ENCODE peak calls at places on chromosome 17, in five cellular contexts. U, V, W, C and S are unnamed samples.

GRCh38 chr17:37576281-37576680 is 32.9 kb downstream of the SYNRG start:
- DNase-seq in U (no peak), V (no peak), W (no peak), C (no peak), S (peak)

GRCh38 chr17:3965123-3965800 is 1.0 kb upstream of the ATP2A3 start:
- DNase-seq in U (peak), V (peak), W (peak), C (peak), S (peak)

GRCh38 chr17:56441331-56441730 is 152.2 kb upstream of the NOG start:
- DNase-seq in U (no peak), V (no peak), W (no peak), C (peak), S (peak)

GRCh38 chr17:4616456-4616855 is 25.0 kb downstream of the ALOX15 start:
- DNase-seq in U (no peak), V (no peak), W (no peak), C (no peak), S (no peak)

GRCh38 chr17:65029605-65030308 is 26.8 kb downstream of the GNA13 start:
- DNase-seq in U (no peak), V (no peak), W (no peak), C (no peak), S (no peak)

GRCh38 chr17:35088647-35088910 is 25.1 kb upstream of the RFFL start:
- DNase-seq in U (no peak), V (no peak), W (no peak), C (no peak), S (no peak)

GRCh38 chr17:78258323-78259229 is 27.1 kb downstream of the TMEM235 start:
- DNase-seq in U (no peak), V (peak), W (peak), C (peak), S (no peak)

GRCh38 chr17:32854834-32855389 is 22.0 kb downstream of the MYO1D start:
- DNase-seq in U (no peak), V (no peak), W (no peak), C (no peak), S (no peak)

GRCh38 chr17:58626905-58627304 is 64.9 kb downstream of the TEX14 start:
- DNase-seq in U (no peak), V (no peak), W (no peak), C (no peak), S (no peak)

GRCh38 chr17:34886831-34887230 is 74.4 kb downstream of the CCT6B start:
- DNase-seq in U (no peak), V (no peak), W (no peak), C (no peak), S (no peak)

GRCh38 chr17:55351027-55351625 is 70.5 kb downstream of the MMD start:
- DNase-seq in U (no peak), V (no peak), W (no peak), C (no peak), S (no peak)

GRCh38 chr17:65447823-65448222 is 113.6 kb downstream of the AXIN2 start:
- DNase-seq in U (no peak), V (no peak), W (no peak), C (no peak), S (no peak)

GRCh38 chr17:77696151-77696719 is 262.3 kb upstream of the TNRC6C start:
- DNase-seq in U (no peak), V (no peak), W (no peak), C (no peak), S (no peak)

GRCh38 chr17:28898261-28898955 is 875 bp upstream of the FLOT2 start:
- DNase-seq in U (no peak), V (no peak), W (no peak), C (no peak), S (no peak)

GRCh38 chr17:27475070-27475673 is 18.9 kb downstream of the KSR1 start:
- DNase-seq in U (no peak), V (no peak), W (no peak), C (no peak), S (no peak)

GRCh38 chr17:81664051-81664470 is 2.3 kb downstream of the OXLD1 start:
- DNase-seq in U (no peak), V (no peak), W (no peak), C (no peak), S (peak)

GRCh38 chr17:78993241-78993956 is 13.7 kb upstream of the LGALS3BP start:
- DNase-seq in U (no peak), V (no peak), W (no peak), C (peak), S (peak)

GRCh38 chr17:19270347-19270950 is 33.3 kb downstream of the EPN2 start:
- DNase-seq in U (no peak), V (no peak), W (no peak), C (no peak), S (no peak)
- TF ChIP-seq CTCF in U (no peak), V (no peak), W (peak), C (no peak), S (no peak)

GRCh38 chr17:45265823-45266222 is 3.9 kb upstream of the SPATA32 start:
- DNase-seq in U (no peak), V (no peak), W (no peak), C (peak), S (peak)

GRCh38 chr17:45269912-45270311 is 8.0 kb upstream of the SPATA32 start:
- DNase-seq in U (no peak), V (no peak), W (no peak), C (no peak), S (no peak)

GRCh38 chr17:45264988-45265387 is 3.1 kb upstream of the SPATA32 start:
- DNase-seq in U (no peak), V (no peak), W (no peak), C (no peak), S (no peak)

GRCh38 chr17:45266372-45266926 is 4.6 kb upstream of the SPATA32 start:
- DNase-seq in U (no peak), V (no peak), W (no peak), C (no peak), S (no peak)

GRCh38 chr17:45267436-45268055 is 5.7 kb upstream of the SPATA32 start:
- DNase-seq in U (no peak), V (no peak), W (no peak), C (no peak), S (no peak)
- TF ChIP-seq CTCF in U (no peak), V (no peak), W (no peak), C (no peak), S (no peak)

GRCh38 chr17:39744836-39745215 is 7.1 kb downstream of the GRB7 start:
- DNase-seq in U (no peak), V (no peak), W (no peak), C (no peak), S (no peak)
- TF ChIP-seq CTCF in U (no peak), V (no peak), W (no peak), C (no peak), S (no peak)

DNA sequence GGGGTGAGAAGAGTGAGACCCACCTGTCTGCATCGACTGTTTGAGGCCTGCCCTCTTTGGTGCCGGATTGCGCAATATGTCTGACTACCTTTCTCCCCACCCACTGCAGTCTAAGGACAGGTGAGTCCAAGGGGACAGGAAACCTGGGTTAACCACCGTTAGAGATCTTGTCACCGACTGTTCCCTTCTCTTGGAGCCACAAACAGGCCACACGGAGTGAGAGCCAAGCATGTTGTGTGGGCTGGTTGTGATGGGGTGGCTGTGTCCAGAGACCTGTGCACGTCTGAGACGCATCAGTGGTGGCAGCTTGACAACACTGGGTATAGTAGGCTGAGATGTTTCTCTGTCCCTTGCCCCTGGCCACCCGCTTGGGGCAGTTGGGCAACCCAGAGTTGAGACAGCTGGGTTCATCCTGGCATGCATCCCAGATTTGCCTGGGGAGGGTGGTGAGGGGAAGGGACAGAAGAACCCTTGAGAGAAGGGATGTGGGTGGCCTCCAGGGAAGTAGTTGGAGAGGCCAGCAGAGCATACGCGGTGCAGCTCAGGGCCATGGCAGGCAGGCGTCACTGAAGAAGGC is 21.4 kb downstream of the MPRIP start:
- DNase-seq in U (no peak), V (no peak), W (peak), C (peak), S (no peak)
- TF ChIP-seq CTCF in U (no peak), V (no peak), W (no peak), C (no peak), S (no peak)

DNA sequence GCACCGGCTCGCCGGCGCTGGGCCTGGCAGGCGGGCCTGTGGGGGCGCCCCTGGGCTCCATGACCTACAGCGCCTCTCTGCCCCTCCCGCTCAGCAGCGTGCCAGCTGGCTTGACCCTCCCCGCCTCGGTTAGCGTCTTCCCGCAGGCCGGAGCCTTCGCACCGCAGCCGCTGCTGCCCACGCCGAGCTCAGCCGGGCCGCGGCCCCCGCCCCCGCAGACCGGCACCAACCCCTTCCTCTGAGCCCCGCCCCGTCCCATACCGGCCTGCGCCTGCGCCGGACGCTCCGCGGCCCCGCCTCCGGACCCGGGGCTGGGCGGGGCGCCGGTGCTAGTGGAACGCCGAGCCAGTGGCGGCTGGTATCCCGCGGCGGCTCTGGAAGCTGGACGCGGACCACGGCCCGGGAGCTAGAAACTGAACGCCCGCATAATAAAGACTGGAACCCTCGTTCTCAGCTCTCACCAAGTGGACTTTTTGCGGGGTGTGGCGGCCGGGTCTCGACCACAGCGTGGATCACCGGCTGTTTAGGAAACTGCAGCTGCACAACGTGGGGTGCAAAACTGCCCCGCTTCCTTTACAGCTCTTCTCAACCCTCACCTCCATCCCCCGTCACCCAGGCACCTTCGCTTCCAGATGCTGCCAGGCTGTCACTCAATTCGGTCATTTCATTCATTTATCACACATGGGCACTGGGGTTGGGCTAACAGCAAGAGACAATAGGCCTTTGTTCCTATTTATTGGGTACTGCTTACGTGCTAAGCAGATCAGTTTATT is 4.9 kb upstream of the SPATA20 start:
- DNase-seq in U (peak), V (peak), W (peak), C (peak), S (peak)
- TF ChIP-seq CTCF in U (peak), V (peak), W (peak), C (peak), S (no peak)

GRCh38 chr17:80124351-80124981 is 22.5 kb downstream of the EIF4A3 start:
- DNase-seq in U (no peak), V (no peak), W (no peak), C (no peak), S (peak)
- TF ChIP-seq CTCF in U (no peak), V (peak), W (peak), C (peak), S (peak)

GRCh38 chr17:7173687-7174602 is 5.2 kb downstream of the ASGR1 start:
- DNase-seq in U (no peak), V (no peak), W (peak), C (no peak), S (peak)
- TF ChIP-seq CTCF in U (no peak), V (no peak), W (no peak), C (no peak), S (no peak)

DNA sequence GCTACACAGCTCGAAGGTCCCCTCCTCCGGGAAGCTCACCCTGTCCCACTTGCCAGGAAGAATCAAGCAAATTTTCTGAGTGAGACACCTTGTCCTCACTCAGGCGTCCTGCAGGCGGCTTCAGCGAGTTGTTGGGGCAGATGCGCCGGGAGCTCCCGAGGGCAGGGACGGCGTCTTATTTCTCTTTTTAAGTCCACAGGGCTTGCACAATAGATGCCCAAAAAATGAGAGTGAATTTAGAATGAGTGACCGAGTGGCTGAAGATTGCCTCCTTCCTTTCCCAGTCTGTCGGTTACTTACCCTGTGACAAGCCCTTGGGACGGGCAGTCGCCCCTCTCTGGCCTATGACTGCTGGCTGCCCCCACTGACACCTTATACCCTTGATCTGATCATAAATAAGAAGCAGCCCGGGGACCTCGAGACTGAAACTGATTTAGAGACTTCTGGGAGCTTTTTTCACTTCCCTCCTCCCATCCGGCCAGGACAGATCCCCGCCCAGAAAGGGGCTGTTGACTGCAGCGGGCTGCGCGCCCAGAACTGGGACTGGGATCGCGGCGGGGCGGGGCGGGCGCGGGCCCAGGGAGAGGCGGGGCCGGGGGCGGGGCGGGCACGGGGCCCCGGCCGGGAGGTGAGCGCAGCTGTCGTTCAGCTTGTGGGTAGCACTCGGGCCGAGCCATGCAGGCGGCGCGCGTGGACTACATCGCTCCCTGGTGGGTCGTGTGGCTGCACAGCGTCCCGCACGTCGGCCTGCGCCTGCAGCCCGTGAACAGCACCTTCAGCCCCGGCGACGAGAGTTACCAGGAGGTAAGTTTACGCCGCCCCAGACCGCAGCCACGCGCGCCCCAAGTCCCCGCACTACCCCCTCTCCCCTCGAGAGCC is at the start of gene TTYH2:
- DNase-seq in U (peak), V (peak), W (peak), C (peak), S (peak)
- TF ChIP-seq CTCF in U (peak), V (peak), W (peak), C (peak), S (peak)